ENCODE peak calls at places on chromosomes 4 and X, in five cellular contexts. L is midbrain; M is NCI-H1436; G is HCEC 1CT; C is activated CD8-positive, alpha-beta T cell treated with anti-CD3 and anti-CD28 coated beads for 36 hours. P is an unnamed sample.

GRCh38 chr4:95193391-95194224 is 355.2 kb downstream of the UNC5C start:
- DNase-seq in L (no peak), G (no peak), C (no peak), M (no peak), P (no peak)

GRCh38 chr4:169823685-169824084 is 65.9 kb upstream of the HPF1 start:
- DNase-seq in L (peak), C (peak), G (peak), M (no peak), P (no peak)

GRCh38 chrX:45035071-45035470 is 162.1 kb downstream of the KDM6A start:
- DNase-seq in L (no peak), G (no peak), M (no peak), C (no peak), P (no peak)

GRCh38 chr4:149029056-149029651 is 586.9 kb upstream of the NR3C2 start:
- DNase-seq in C (no peak), G (no peak), L (no peak), M (no peak), P (no peak)

GRCh38 chrX:119249836-119250340 is 13.8 kb downstream of the PGRMC1 start:
- DNase-seq in C (no peak), M (no peak), L (no peak), G (no peak), P (no peak)

GRCh38 chr4:162849922-162850321 is 316.8 kb downstream of the NAF1 start:
- DNase-seq in C (no peak), L (no peak), M (no peak), G (no peak), P (peak)

GRCh38 chr4:123398151-123398802 is 1.7 kb downstream of the SPRY1 start:
- DNase-seq in G (peak), L (peak), C (peak), M (peak), P (peak)

GRCh38 chrX:74118503-74118902 is 185.5 kb upstream of the ZCCHC13 start:
- DNase-seq in L (no peak), G (no peak), M (no peak), C (no peak), P (no peak)

GRCh38 chr4:99529218-99529617 is 18.4 kb downstream of the C4orf17 start:
- DNase-seq in M (no peak), C (no peak), L (no peak), G (no peak), P (no peak)

GRCh38 chrX:117910216-117910615 is 206.4 kb downstream of the KLHL13 start:
- DNase-seq in C (no peak), M (no peak), G (no peak), L (no peak), P (no peak)

GRCh38 chrX:22093550-22093949 is 61.4 kb downstream of the PHEX start:
- DNase-seq in G (no peak), L (no peak), M (no peak), C (no peak), P (no peak)

GRCh38 chr4:74661427-74662171 is 132.7 kb downstream of the BTC start:
- DNase-seq in C (no peak), M (no peak), L (no peak), G (peak), P (no peak)

GRCh38 chrX:9573282-9574106 is 108.6 kb downstream of the TBL1X start:
- DNase-seq in M (no peak), G (no peak), C (no peak), L (no peak), P (no peak)

GRCh38 chr4:73676881-73677323 is 56.7 kb upstream of the RASSF6 start:
- DNase-seq in G (peak), L (no peak), M (peak), C (no peak), P (no peak)

GRCh38 chr4:101155368-101155767 is 192.0 kb downstream of the PPP3CA start:
- DNase-seq in L (no peak), G (peak), C (no peak), M (no peak), P (no peak)

GRCh38 chr4:174402470-174403176 is 118.9 kb downstream of the CEP44 start:
- DNase-seq in L (no peak), M (no peak), C (no peak), G (no peak), P (no peak)

GRCh38 chr4:87975466-87975865 is at the start of gene SPP1:
- DNase-seq in L (peak), M (no peak), G (no peak), C (peak), P (no peak)

GRCh38 chr4:76753814-76754213 is 144.1 kb downstream of the SOWAHB start:
- DNase-seq in L (no peak), M (no peak), C (no peak), G (peak), P (no peak)

GRCh38 chr4:71209161-71209560 is 129.7 kb upstream of the SLC4A4 start:
- DNase-seq in G (peak), C (no peak), M (no peak), L (no peak), P (no peak)

GRCh38 chr4:147772459-147772969 is 40.6 kb downstream of the ARHGAP10 start:
- DNase-seq in C (no peak), G (peak), M (no peak), L (no peak), P (no peak)

GRCh38 chr4:41963105-41963504 is 18.5 kb upstream of the DCAF4L1 start:
- DNase-seq in G (peak), M (no peak), C (peak), L (no peak), P (no peak)

GRCh38 chrX:153554519-153555167 is 37.2 kb downstream of the ATP2B3 start:
- DNase-seq in G (peak), C (peak), L (peak), M (peak), P (peak)

GRCh38 chr4:151329217-151330007 is 4.0 kb upstream of the SH3D19 start:
- DNase-seq in C (no peak), M (no peak), G (peak), L (no peak), P (no peak)

GRCh38 chr4:84848432-84848831 is 118.1 kb downstream of the WDFY3 start:
- DNase-seq in C (no peak), M (no peak), G (no peak), L (no peak), P (no peak)

GRCh38 chr4:146472404-146472803 is 49.3 kb downstream of the SLC10A7 start:
- DNase-seq in G (no peak), M (no peak), L (no peak), C (no peak), P (no peak)

GRCh38 chr4:134382478-134383227 is 181.1 kb upstream of the PABPC4L start:
- DNase-seq in L (no peak), C (no peak), M (no peak), G (no peak), P (no peak)

GRCh38 chr4:105710678-105711077 is 2.1 kb downstream of the GSTCD start:
- DNase-seq in L (no peak), M (peak), C (no peak), G (no peak), P (no peak)

GRCh38 chrX:154334496-154334895 is 38.9 kb downstream of the TKTL1 start:
- DNase-seq in G (no peak), C (peak), M (no peak), L (no peak), P (no peak)

GRCh38 chrX:118726887-118727685 is at the start of gene IL13RA1:
- DNase-seq in C (peak), G (peak), L (peak), M (peak), P (peak)

GRCh38 chr4:74217365-74217764 is 59.4 kb downstream of the MTHFD2L start:
- DNase-seq in C (no peak), L (no peak), M (no peak), G (no peak), P (no peak)

P was measured in NCI-H1105.